ENCODE peak calls at places on chromosome 2, in eight cellular contexts. O, U, P, K, X, V, L and G are unnamed samples.
A peak's percentile ranks its signal among the peaks of the same experiment; 100 is the strongest.

GRCh38 chr2:237449193-237449797 is 35.3 kb upstream of the COL6A3 start:
- DNase-seq in O (no peak), L (no peak), X (peak; percentile 79), U (no peak), P (no peak), V (peak; percentile 88), K (no peak), G (peak; percentile 55)

GRCh38 chr2:52749764-52750163 is 1017.8 kb upstream of the CHAC2 start:
- DNase-seq in U (no peak), K (no peak), P (no peak), X (no peak), L (no peak), O (no peak), V (no peak), G (no peak)

GRCh38 chr2:866009-866680 is 84.5 kb upstream of the SNTG2 start:
- DNase-seq in K (no peak), X (no peak), P (no peak), O (no peak), L (peak; percentile 78), V (peak; percentile 57), U (no peak), G (no peak)

GRCh38 chr2:64232266-64232665 is 88.0 kb upstream of the PELI1 start:
- DNase-seq in K (no peak), L (no peak), X (no peak), P (no peak), O (no peak), U (no peak), V (no peak), G (no peak)

GRCh38 chr2:25251461-25252273 is 83.3 kb upstream of the POMC start:
- DNase-seq in L (peak; percentile 87), U (peak; percentile 76), K (peak; percentile 67), P (peak; percentile 18), X (peak; percentile 23), V (peak; percentile 71), O (peak; percentile 71), G (peak; percentile 51)

GRCh38 chr2:191869781-191870180 is 22.9 kb upstream of the CAVIN2 start:
- DNase-seq in U (no peak), P (no peak), O (no peak), X (no peak), K (no peak), L (no peak), V (no peak), G (no peak)

GRCh38 chr2:239311132-239312040 is 89.4 kb downstream of the HDAC4 start:
- DNase-seq in V (peak; percentile 95), L (peak; percentile 26), O (peak; percentile 77), U (peak; percentile 51), P (peak; percentile 74), X (no peak), K (no peak), G (peak; percentile 30)

GRCh38 chr2:127166221-127166860 is 53.8 kb downstream of the CYP27C1 start:
- DNase-seq in P (no peak), O (peak; percentile 11), K (no peak), U (no peak), V (no peak), X (no peak), L (no peak), G (no peak)

GRCh38 chr2:25557179-25558036 is 116.0 kb downstream of the DTNB start:
- DNase-seq in X (no peak), V (no peak), P (no peak), U (no peak), O (no peak), K (no peak), L (no peak), G (no peak)

GRCh38 chr2:100646039-100646438 is 83.2 kb downstream of the PDCL3 start:
- DNase-seq in K (no peak), X (no peak), L (peak; percentile 28), O (no peak), U (no peak), P (no peak), V (no peak), G (no peak)

GRCh38 chr2:100643459-100643858 is 80.7 kb downstream of the PDCL3 start:
- DNase-seq in V (no peak), U (no peak), O (no peak), L (peak; percentile 15), K (no peak), P (no peak), X (no peak), G (no peak)

GRCh38 chr2:100642425-100642824 is 79.6 kb downstream of the PDCL3 start:
- DNase-seq in V (no peak), P (no peak), L (no peak), U (no peak), K (no peak), X (no peak), O (no peak), G (no peak)

GRCh38 chr2:100641115-100641415 is 78.3 kb downstream of the PDCL3 start:
- DNase-seq in V (no peak), X (no peak), P (no peak), U (no peak), K (no peak), L (no peak), O (peak; percentile 7), G (no peak)

DNA sequence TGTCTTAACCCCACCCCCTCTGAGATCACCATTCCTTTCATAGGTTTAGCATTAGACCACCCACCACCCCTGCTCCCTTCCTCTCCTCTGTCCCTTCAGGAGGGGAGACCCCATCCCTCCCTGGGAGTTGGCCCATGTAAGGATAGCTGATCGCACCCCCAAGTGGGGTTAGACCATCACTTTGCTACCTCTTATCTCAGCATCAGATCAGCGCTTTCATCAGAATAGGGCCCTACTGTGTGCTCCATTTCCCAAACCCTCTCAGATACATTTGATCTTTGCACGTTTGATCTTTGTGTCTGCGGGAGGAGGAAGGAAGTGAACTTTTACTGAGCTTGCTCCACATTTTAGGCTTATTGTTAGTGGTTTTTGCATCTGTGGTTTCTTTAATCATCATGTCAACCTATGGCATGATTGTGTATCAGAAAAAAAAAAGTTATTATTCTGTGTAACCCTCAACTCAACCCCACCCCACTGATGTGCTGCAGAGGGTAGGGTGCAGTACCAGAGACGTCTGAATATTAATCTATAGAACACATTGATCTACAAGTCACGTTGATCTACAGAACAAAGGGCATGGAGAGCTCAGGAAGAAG is 81.2 kb downstream of the PDCL3 start:
- DNase-seq in P (no peak), O (no peak), V (no peak), X (no peak), U (no peak), L (peak; percentile 7), K (no peak), G (no peak)
- H3K4me3 ChIP-seq in P (no peak overlapping the region), O (no peak overlapping the region), V (no peak overlapping the region), X (no peak overlapping the region), U (no peak overlapping the region), L (no peak overlapping the region), K (no peak overlapping the region), G (no peak overlapping the region)

GRCh38 chr2:83517727-83518368 is 941.2 kb downstream of the SUCLG1 start:
- DNase-seq in X (no peak), O (no peak), L (peak; percentile 46), U (no peak), V (no peak), K (no peak), P (peak; percentile 14), G (no peak)

GRCh38 chr2:83516503-83516902 is 942.6 kb downstream of the SUCLG1 start:
- DNase-seq in X (no peak), P (no peak), O (no peak), V (no peak), U (no peak), K (no peak), L (peak; percentile 61), G (no peak)
- TF ChIP-seq CTCF in X (no peak), P (no peak), O (no peak), V (no peak), U (no peak), K (no peak), L (peak; percentile 70), G (no peak)

GRCh38 chr2:65300772-65301711 is 73.4 kb downstream of the ACTR2 start:
- DNase-seq in O (no peak), X (peak; percentile 73), U (no peak), P (peak; percentile 72), V (peak; percentile 77), L (peak; percentile 78), K (peak; percentile 70), G (peak; percentile 87)
- H3K4me3 ChIP-seq in O (no peak overlapping the region), X (no peak overlapping the region), U (no peak overlapping the region), P (no peak overlapping the region), V (no peak overlapping the region), L (no peak overlapping the region), K (no peak overlapping the region), G (peak overlapping the region; percentile 2)

GRCh38 chr2:161416294-161416632 is at the start of gene TBR1:
- DNase-seq in V (no peak), P (no peak), L (peak; percentile 66), X (no peak), U (no peak), O (no peak), K (no peak), G (no peak)

GRCh38 chr2:161415467-161416293 is 417 bp upstream of the TBR1 start:
- DNase-seq in U (no peak), O (no peak), K (no peak), V (no peak), P (no peak), X (no peak), L (peak; percentile 58), G (no peak)

GRCh38 chr2:161415041-161415440 is 1.1 kb upstream of the TBR1 start:
- DNase-seq in O (no peak), P (no peak), L (peak; percentile 73), V (no peak), X (no peak), U (no peak), K (no peak), G (no peak)

GRCh38 chr2:161414015-161414384 is 2.1 kb upstream of the TBR1 start:
- DNase-seq in P (no peak), U (no peak), V (no peak), X (no peak), L (no peak), O (no peak), K (no peak), G (no peak)

DNA sequence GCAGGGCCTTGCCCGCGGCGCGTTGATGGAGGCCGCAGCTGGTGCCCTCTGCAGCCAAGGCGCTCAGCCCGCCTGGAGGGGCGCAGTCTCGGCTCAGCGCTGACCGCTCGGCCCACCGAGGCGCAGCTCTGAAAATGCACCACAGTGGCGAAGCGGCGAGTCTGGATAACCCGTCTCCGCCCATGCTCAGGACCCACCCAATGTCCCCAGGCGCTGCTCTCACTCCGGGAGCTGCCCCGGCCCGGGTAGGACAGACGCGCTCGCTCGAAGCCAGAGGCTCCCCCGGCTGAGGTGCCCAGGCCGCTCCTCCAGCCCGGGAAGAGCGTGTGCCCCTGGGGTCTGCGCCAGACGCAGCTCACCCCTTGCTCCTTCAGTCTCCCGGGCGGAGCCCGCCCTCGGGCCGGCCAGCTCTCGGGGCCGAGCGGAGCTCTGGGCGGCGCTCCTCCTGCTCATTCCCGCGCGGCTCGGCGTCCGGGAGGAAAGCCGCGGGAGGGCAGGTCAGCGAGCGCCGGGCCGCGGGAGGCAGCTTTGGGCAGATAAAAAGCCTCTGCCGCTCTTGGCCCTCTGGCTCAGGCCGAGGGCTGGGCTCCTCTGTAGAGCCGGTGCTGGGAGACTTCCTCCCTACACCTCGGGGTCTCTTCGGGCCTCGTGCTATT is 1.6 kb upstream of the TBR1 start:
- DNase-seq in K (peak; percentile 29), X (peak; percentile 29), V (peak; percentile 60), O (no peak), P (peak; percentile 35), U (no peak), L (peak; percentile 89), G (no peak)
- TF ChIP-seq CTCF in K (no peak), X (no peak), V (no peak), O (no peak), P (peak; percentile 12), U (no peak), L (peak; percentile 58), G (no peak)